ENCODE peak calls at places on chromosomes 2 and 18, in nine cellular contexts. One of them, this sample, is unnamed.

GRCh38 chr2:208046686-208047085 is 21.4 kb upstream of the PLEKHM3 start:
- DNase-seq in K562: no peak
- DNase-seq in stomach: no peak
- DNase-seq in endothelial cell of umbilical vein: no peak
- DNase-seq in GM12878: no peak
- DNase-seq in vagina: no peak
- DNase-seq in SK-N-MC: no peak
- DNase-seq in transverse colon: no peak
- DNase-seq in GM12891: no peak
- DNase-seq in this sample: no peak

GRCh38 chr2:226011716-226012115 is 612.2 kb downstream of the NYAP2 start:
- DNase-seq in K562: no peak
- DNase-seq in stomach: no peak
- DNase-seq in endothelial cell of umbilical vein: no peak
- DNase-seq in GM12878: no peak
- DNase-seq in vagina: no peak
- DNase-seq in SK-N-MC: peak
- DNase-seq in transverse colon: no peak
- DNase-seq in GM12891: no peak
- DNase-seq in this sample: no peak

GRCh38 chr2:79040967-79041582 is 15.6 kb downstream of the REG3G start:
- DNase-seq in K562: peak
- DNase-seq in stomach: no peak
- DNase-seq in endothelial cell of umbilical vein: no peak
- DNase-seq in GM12878: no peak
- DNase-seq in vagina: no peak
- DNase-seq in SK-N-MC: peak
- DNase-seq in transverse colon: no peak
- DNase-seq in GM12891: no peak
- DNase-seq in this sample: no peak

GRCh38 chr2:143901185-143901842 is 618.6 kb downstream of the ZEB2 start:
- DNase-seq in K562: peak
- DNase-seq in stomach: no peak
- DNase-seq in endothelial cell of umbilical vein: peak
- DNase-seq in GM12878: no peak
- DNase-seq in vagina: no peak
- DNase-seq in SK-N-MC: peak
- DNase-seq in transverse colon: no peak
- DNase-seq in GM12891: no peak
- DNase-seq in this sample: no peak

GRCh38 chr2:20212459-20212870 is 12.5 kb downstream of the SDC1 start:
- DNase-seq in K562: peak
- DNase-seq in stomach: no peak
- DNase-seq in endothelial cell of umbilical vein: peak
- DNase-seq in GM12878: no peak
- DNase-seq in vagina: no peak
- DNase-seq in SK-N-MC: no peak
- DNase-seq in transverse colon: no peak
- DNase-seq in GM12891: no peak
- DNase-seq in this sample: peak

GRCh38 chr2:239800785-239801184 is 224.4 kb downstream of the NDUFA10 start:
- DNase-seq in K562: no peak
- DNase-seq in stomach: peak
- DNase-seq in endothelial cell of umbilical vein: no peak
- DNase-seq in GM12878: no peak
- DNase-seq in vagina: no peak
- DNase-seq in SK-N-MC: no peak
- DNase-seq in transverse colon: no peak
- DNase-seq in GM12891: no peak
- DNase-seq in this sample: no peak

GRCh38 chr2:97011977-97012569 is 25.7 kb upstream of the FAM178B start:
- DNase-seq in K562: peak
- DNase-seq in stomach: no peak
- DNase-seq in endothelial cell of umbilical vein: peak
- DNase-seq in GM12878: peak
- DNase-seq in vagina: no peak
- DNase-seq in SK-N-MC: peak
- DNase-seq in transverse colon: no peak
- DNase-seq in GM12891: no peak
- DNase-seq in this sample: no peak

GRCh38 chr2:2647156-2647555 is 316.1 kb upstream of the MYT1L start:
- DNase-seq in K562: no peak
- DNase-seq in stomach: no peak
- DNase-seq in endothelial cell of umbilical vein: no peak
- DNase-seq in GM12878: no peak
- DNase-seq in vagina: no peak
- DNase-seq in SK-N-MC: no peak
- DNase-seq in transverse colon: no peak
- DNase-seq in GM12891: no peak
- DNase-seq in this sample: no peak

GRCh38 chr18:73908323-73908722 is 239.3 kb downstream of the FBXO15 start:
- DNase-seq in K562: peak
- DNase-seq in stomach: no peak
- DNase-seq in endothelial cell of umbilical vein: no peak
- DNase-seq in GM12878: no peak
- DNase-seq in vagina: no peak
- DNase-seq in SK-N-MC: peak
- DNase-seq in transverse colon: no peak
- DNase-seq in GM12891: no peak
- DNase-seq in this sample: no peak

GRCh38 chr18:79139206-79139605 is 70.0 kb downstream of the ATP9B start:
- DNase-seq in K562: no peak
- DNase-seq in stomach: no peak
- DNase-seq in endothelial cell of umbilical vein: no peak
- DNase-seq in GM12878: no peak
- DNase-seq in vagina: no peak
- DNase-seq in SK-N-MC: no peak
- DNase-seq in transverse colon: no peak
- DNase-seq in GM12891: no peak
- DNase-seq in this sample: no peak

GRCh38 chr2:80689106-80689505 is 384.6 kb upstream of the LRRTM1 start:
- DNase-seq in K562: no peak
- DNase-seq in stomach: no peak
- DNase-seq in endothelial cell of umbilical vein: no peak
- DNase-seq in GM12878: no peak
- DNase-seq in vagina: no peak
- DNase-seq in SK-N-MC: no peak
- DNase-seq in transverse colon: no peak
- DNase-seq in GM12891: no peak
- DNase-seq in this sample: no peak

DNA sequence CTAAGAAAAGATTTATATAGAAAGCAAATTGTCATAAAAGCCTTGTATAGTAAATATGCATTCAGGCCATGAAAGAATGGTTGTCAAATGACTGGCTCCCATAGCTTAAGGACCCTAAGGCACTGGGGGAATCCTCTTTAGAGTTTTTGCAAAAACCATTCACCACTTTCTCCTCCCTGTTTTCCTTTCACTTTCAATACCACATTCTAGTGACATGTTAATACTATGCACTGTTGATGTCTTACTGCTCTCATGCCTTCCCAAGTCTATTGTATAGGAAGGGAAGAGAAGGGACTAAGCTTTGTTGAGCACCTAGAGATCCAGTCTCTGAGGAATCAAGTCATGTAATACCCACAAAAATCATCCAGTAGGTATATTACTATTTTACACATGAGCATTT is 383.0 kb upstream of the LRRTM1 start:
- DNase-seq in K562: no peak
- DNase-seq in stomach: no peak
- DNase-seq in endothelial cell of umbilical vein: no peak
- DNase-seq in GM12878: peak
- DNase-seq in vagina: no peak
- DNase-seq in SK-N-MC: no peak
- DNase-seq in transverse colon: no peak
- DNase-seq in GM12891: no peak
- DNase-seq in this sample: no peak
- TF ChIP-seq POLR2AphosphoS5 in K562: no peak
- TF ChIP-seq POLR2AphosphoS5 in stomach: no peak
- TF ChIP-seq POLR2AphosphoS5 in endothelial cell of umbilical vein: no peak
- TF ChIP-seq POLR2AphosphoS5 in GM12878: no peak
- TF ChIP-seq POLR2AphosphoS5 in vagina: no peak
- TF ChIP-seq POLR2AphosphoS5 in SK-N-MC: no peak
- TF ChIP-seq POLR2AphosphoS5 in transverse colon: no peak
- TF ChIP-seq POLR2AphosphoS5 in GM12891: no peak
- TF ChIP-seq POLR2AphosphoS5 in this sample: no peak

GRCh38 chr2:237593036-237593435 is 2.5 kb upstream of the RAB17 start:
- DNase-seq in K562: no peak
- DNase-seq in stomach: no peak
- DNase-seq in endothelial cell of umbilical vein: no peak
- DNase-seq in GM12878: no peak
- DNase-seq in vagina: no peak
- DNase-seq in SK-N-MC: no peak
- DNase-seq in transverse colon: no peak
- DNase-seq in GM12891: no peak
- DNase-seq in this sample: no peak

GRCh38 chr2:237591379-237591881 is 896 bp upstream of the RAB17 start:
- DNase-seq in K562: peak
- DNase-seq in stomach: no peak
- DNase-seq in endothelial cell of umbilical vein: no peak
- DNase-seq in GM12878: no peak
- DNase-seq in vagina: no peak
- DNase-seq in SK-N-MC: no peak
- DNase-seq in transverse colon: peak
- DNase-seq in GM12891: no peak
- DNase-seq in this sample: no peak

GRCh38 chr2:237590272-237591020 is at the start of gene RAB17:
- DNase-seq in K562: no peak
- DNase-seq in stomach: peak
- DNase-seq in endothelial cell of umbilical vein: no peak
- DNase-seq in GM12878: no peak
- DNase-seq in vagina: no peak
- DNase-seq in SK-N-MC: no peak
- DNase-seq in transverse colon: peak
- DNase-seq in GM12891: no peak
- DNase-seq in this sample: no peak

GRCh38 chr2:237592425-237592980 is 2.0 kb upstream of the RAB17 start:
- DNase-seq in K562: no peak
- DNase-seq in stomach: no peak
- DNase-seq in endothelial cell of umbilical vein: no peak
- DNase-seq in GM12878: no peak
- DNase-seq in vagina: no peak
- DNase-seq in SK-N-MC: no peak
- DNase-seq in transverse colon: no peak
- DNase-seq in GM12891: no peak
- DNase-seq in this sample: no peak

DNA sequence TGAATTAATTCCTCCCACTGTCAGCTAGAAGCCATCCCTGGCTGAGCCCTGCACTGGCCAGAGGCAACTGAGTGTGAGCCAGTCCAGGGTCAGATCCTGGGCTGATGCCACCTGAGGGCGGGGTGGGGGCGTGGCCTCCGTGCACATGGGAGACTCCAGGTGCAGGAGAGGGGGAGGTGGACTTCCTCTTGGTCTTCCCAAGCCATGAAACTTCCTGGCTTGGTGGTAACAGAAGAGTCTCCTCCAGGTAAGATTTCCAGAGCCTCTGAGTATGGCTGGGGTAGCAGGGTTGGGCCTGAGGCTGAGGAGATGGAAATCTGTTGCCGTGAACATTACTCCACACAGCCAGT is 462 bp upstream of the RAB17 start:
- DNase-seq in K562: no peak
- DNase-seq in stomach: peak
- DNase-seq in endothelial cell of umbilical vein: no peak
- DNase-seq in GM12878: no peak
- DNase-seq in vagina: no peak
- DNase-seq in SK-N-MC: no peak
- DNase-seq in transverse colon: peak
- DNase-seq in GM12891: no peak
- DNase-seq in this sample: no peak
- TF ChIP-seq POLR2AphosphoS5 in K562: no peak
- TF ChIP-seq POLR2AphosphoS5 in stomach: no peak
- TF ChIP-seq POLR2AphosphoS5 in endothelial cell of umbilical vein: no peak
- TF ChIP-seq POLR2AphosphoS5 in GM12878: no peak
- TF ChIP-seq POLR2AphosphoS5 in vagina: no peak
- TF ChIP-seq POLR2AphosphoS5 in SK-N-MC: no peak
- TF ChIP-seq POLR2AphosphoS5 in transverse colon: no peak
- TF ChIP-seq POLR2AphosphoS5 in GM12891: no peak
- TF ChIP-seq POLR2AphosphoS5 in this sample: no peak

GRCh38 chr18:26549486-26550435 is 1.4 kb upstream of the KCTD1 start:
- DNase-seq in K562: no peak
- DNase-seq in stomach: peak
- DNase-seq in endothelial cell of umbilical vein: peak
- DNase-seq in GM12878: no peak
- DNase-seq in vagina: no peak
- DNase-seq in SK-N-MC: no peak
- DNase-seq in transverse colon: peak
- DNase-seq in GM12891: peak
- DNase-seq in this sample: peak
- TF ChIP-seq POLR2AphosphoS5 in K562: no peak
- TF ChIP-seq POLR2AphosphoS5 in stomach: peak
- TF ChIP-seq POLR2AphosphoS5 in endothelial cell of umbilical vein: no peak
- TF ChIP-seq POLR2AphosphoS5 in GM12878: no peak
- TF ChIP-seq POLR2AphosphoS5 in vagina: peak
- TF ChIP-seq POLR2AphosphoS5 in SK-N-MC: peak
- TF ChIP-seq POLR2AphosphoS5 in transverse colon: peak
- TF ChIP-seq POLR2AphosphoS5 in GM12891: no peak
- TF ChIP-seq POLR2AphosphoS5 in this sample: no peak

DNA sequence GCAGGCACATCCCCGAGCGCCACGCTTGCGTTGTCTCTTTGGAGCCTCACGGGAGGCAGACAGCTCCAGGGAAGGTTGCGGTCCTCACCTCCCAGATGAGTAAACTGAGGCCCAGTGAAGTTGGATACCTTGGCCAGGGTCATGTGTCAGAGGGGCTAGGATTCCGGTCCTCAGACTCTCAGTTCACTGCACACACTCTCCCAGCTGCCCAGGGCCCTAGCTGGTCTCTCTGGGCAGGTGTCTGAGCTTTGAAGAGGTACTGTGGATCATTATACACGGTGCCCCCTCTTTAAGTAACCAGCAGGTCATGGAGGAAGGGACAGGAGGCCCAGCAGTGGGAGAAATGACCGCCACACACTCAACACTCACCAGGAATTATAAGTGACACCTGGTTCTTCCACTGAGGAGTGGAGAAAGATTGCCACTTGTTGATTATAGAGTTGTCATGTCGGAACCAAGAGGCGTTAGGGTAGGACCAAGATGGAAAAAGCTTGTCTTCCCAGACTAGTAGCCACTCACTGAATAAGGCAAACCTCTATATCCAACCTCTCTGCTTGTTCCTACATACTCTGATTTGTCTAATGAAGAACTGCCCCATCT is 588 bp downstream of the TMEM214 start:
- DNase-seq in K562: no peak
- DNase-seq in stomach: no peak
- DNase-seq in endothelial cell of umbilical vein: peak
- DNase-seq in GM12878: no peak
- DNase-seq in vagina: no peak
- DNase-seq in SK-N-MC: no peak
- DNase-seq in transverse colon: no peak
- DNase-seq in GM12891: no peak
- DNase-seq in this sample: no peak
- TF ChIP-seq POLR2AphosphoS5 in K562: no peak
- TF ChIP-seq POLR2AphosphoS5 in stomach: no peak
- TF ChIP-seq POLR2AphosphoS5 in endothelial cell of umbilical vein: no peak
- TF ChIP-seq POLR2AphosphoS5 in GM12878: no peak
- TF ChIP-seq POLR2AphosphoS5 in vagina: no peak
- TF ChIP-seq POLR2AphosphoS5 in SK-N-MC: no peak
- TF ChIP-seq POLR2AphosphoS5 in transverse colon: no peak
- TF ChIP-seq POLR2AphosphoS5 in GM12891: no peak
- TF ChIP-seq POLR2AphosphoS5 in this sample: no peak